ENCODE peak calls at places on chromosomes 11 and 22, in four cellular contexts. J is sigmoid colon, S is K562, M is mucosa of descending colon. O is an unnamed sample.

GRCh38 chr11:23729088-23729487 is 767.8 kb upstream of the LUZP2 start:
- DNase-seq in M (no peak), J (no peak), S (no peak), O (no peak)

GRCh38 chr11:57417056-57417455 is 9.9 kb downstream of the SLC43A3 start:
- DNase-seq in M (no peak), J (peak; percentile 70), S (no peak), O (no peak)

GRCh38 chr11:27520226-27520625 is 13.7 kb upstream of the LIN7C start:
- DNase-seq in J (no peak), M (no peak), S (no peak), O (no peak)

GRCh38 chr11:12144306-12145174 is 34.1 kb downstream of the MICAL2 start:
- DNase-seq in S (no peak), M (peak; percentile 55), J (no peak), O (no peak)

GRCh38 chr22:38270091-38270972 is 2.5 kb downstream of the TMEM184B start:
- DNase-seq in J (no peak), M (no peak), S (no peak), O (no peak)

GRCh38 chr11:116605543-116605942 is 167.2 kb downstream of the BUD13 start:
- DNase-seq in J (peak; percentile 20), M (peak; percentile 49), S (peak; percentile 62), O (peak; percentile 34)

GRCh38 chr11:33290319-33290718 is 33.1 kb downstream of the HIPK3 start:
- DNase-seq in S (no peak), J (no peak), M (no peak), O (no peak)

GRCh38 chr22:32378703-32379272 is 21.1 kb downstream of the RFPL3 start:
- DNase-seq in J (no peak), S (peak; percentile 72), M (peak; percentile 46), O (peak; percentile 67)

GRCh38 chr11:86644291-86644690 is 28.1 kb downstream of the ME3 start:
- DNase-seq in J (no peak), S (no peak), M (no peak), O (no peak)

GRCh38 chr11:47441421-47441820 is 7.5 kb downstream of the RAPSN start:
- DNase-seq in J (no peak), S (no peak), M (no peak), O (no peak)

GRCh38 chr11:65290448-65291165 is 24.1 kb upstream of the CDC42EP2 start:
- DNase-seq in S (peak; percentile 56), M (peak; percentile 72), J (peak; percentile 99), O (no peak)

GRCh38 chr22:28925916-28926315 is 42.5 kb downstream of the ZNRF3 start:
- DNase-seq in M (no peak), S (no peak), J (no peak), O (no peak)

GRCh38 chr11:69529001-69529400 is 47.5 kb downstream of the LINC01488 start:
- DNase-seq in J (peak; percentile 56), S (no peak), M (no peak), O (no peak)

GRCh38 chr22:30671071-30671470 is 3.4 kb upstream of the DUSP18 start:
- DNase-seq in J (no peak), M (no peak), S (no peak), O (no peak)

GRCh38 chr22:22410121-22410520 is 98.4 kb downstream of the ZNF280B start:
- DNase-seq in S (no peak), M (peak; percentile 43), J (no peak), O (peak; percentile 52)

GRCh38 chr11:47980907-47981621 is 705 bp downstream of the PTPRJ start:
- DNase-seq in M (peak; percentile 78), J (peak; percentile 67), S (no peak), O (peak; percentile 53)

GRCh38 chr11:78110830-78111229 is 28.6 kb downstream of the ALG8 start:
- DNase-seq in M (no peak), J (no peak), S (no peak), O (no peak)

GRCh38 chr11:125797641-125798040 is 9.7 kb downstream of the PATE3 start:
- DNase-seq in M (no peak), S (no peak), J (no peak), O (no peak)
- H3K9me3 ChIP-seq in M (peaks cover 18% of the 10 kb centered on the region), S (no peaks in the 10 kb centered on the region), J (peaks cover 3% of the 10 kb centered on the region), O (no peaks in the 10 kb centered on the region)

DNA sequence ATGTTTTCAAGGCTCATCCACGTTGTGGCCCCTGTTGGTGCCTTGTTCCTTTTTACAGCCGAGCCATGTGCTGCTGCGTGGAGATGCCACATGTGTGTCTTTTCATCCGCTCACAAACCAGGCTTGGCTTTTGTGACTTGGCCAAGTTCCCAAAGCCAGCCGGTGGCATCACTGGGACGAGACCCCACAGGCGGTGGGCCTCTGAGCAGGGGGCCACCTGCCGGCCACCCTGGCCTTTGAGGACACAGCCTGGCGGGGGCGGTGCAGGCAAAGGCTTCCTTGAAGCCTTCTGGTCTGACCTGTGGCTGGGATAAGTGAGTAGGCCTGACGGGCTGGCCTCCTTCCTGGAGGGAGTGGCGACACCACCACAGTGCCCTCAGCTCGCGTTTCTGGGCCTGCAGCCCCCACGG is 10.6 kb downstream of the GRK2 start:
- DNase-seq in S (peak; percentile 85), J (peak; percentile 74), M (peak; percentile 76), O (peak; percentile 88)
- TF ChIP-seq CTCF in S (peak; percentile 92), J (no peak), M (no peak), O (peak; percentile 58)

GRCh38 chr22:49067504-49067903 is 760.2 kb downstream of the BRD1 start:
- DNase-seq in S (no peak), M (no peak), J (no peak), O (no peak)
- H3K9me3 ChIP-seq in S (no peaks in the 10 kb centered on the region), M (no peaks in the 10 kb centered on the region), J (no peaks in the 10 kb centered on the region), O (no peaks in the 10 kb centered on the region)

GRCh38 chr22:43094085-43094484 is 4.9 kb upstream of the TTLL1 start:
- DNase-seq in S (no peak), J (no peak), M (peak; percentile 66), O (peak; percentile 66)
- TF ChIP-seq CTCF in S (no peak), J (no peak), M (no peak), O (peak; percentile 46)

GRCh38 chr11:1092145-1092670 is 17.5 kb downstream of the MUC2 start:
- DNase-seq in S (no peak), J (no peak), M (peak; percentile 13), O (no peak)

GRCh38 chr11:1092919-1093318 is 18.2 kb downstream of the MUC2 start:
- DNase-seq in S (no peak), J (no peak), M (peak; percentile 11), O (no peak)

GRCh38 chr11:1090600-1091331 is 16.1 kb downstream of the MUC2 start:
- DNase-seq in M (peak; percentile 28), J (no peak), S (no peak), O (peak; percentile 1)

GRCh38 chr11:1089738-1090599 is 15.3 kb downstream of the MUC2 start:
- DNase-seq in S (no peak), J (no peak), M (peak; percentile 23), O (peak; percentile 4)

DNA sequence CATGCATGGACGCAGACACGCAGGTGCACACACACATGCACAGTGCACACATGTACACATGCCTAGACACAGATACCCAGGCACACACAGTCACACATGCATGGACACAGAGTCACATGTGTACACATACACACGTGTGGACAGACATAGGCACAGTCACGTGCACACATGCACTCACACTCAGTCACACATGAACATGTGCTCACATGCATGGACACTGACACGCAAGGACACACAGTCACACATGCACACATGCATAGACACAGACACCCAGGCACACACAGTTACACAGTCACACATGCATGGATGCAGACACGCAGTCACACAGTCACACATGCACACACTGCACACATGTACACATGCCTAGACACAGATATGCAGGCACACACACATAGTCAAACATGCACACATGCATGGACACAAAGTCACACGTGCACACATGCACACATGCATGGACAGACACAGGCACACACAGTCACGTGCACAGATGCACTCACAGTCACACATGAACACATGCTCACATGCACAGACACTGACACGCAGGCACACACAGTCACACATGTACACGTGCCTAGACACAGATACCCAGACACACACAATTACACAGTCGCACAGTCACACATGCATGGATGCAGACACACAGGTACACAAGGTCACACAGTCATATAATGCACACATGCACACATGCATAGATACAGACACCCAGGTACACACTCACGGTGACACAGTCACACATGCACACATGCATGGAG is 16.8 kb downstream of the MUC2 start:
- DNase-seq in S (no peak), M (no peak), J (no peak), O (peak; percentile 0)
- H3K9me3 ChIP-seq in S (no peaks in the 10 kb centered on the region), M (no peaks in the 10 kb centered on the region), J (no peaks in the 10 kb centered on the region), O (no peaks in the 10 kb centered on the region)

GRCh38 chr22:50274311-50274710 is 4.1 kb upstream of the MAPK11 start:
- DNase-seq in M (no peak), S (peak; percentile 64), J (no peak), O (peak; percentile 75)
- TF ChIP-seq CTCF in M (no peak), S (peak; percentile 36), J (no peak), O (peak; percentile 50)

O was measured in BE2C.